ENCODE peak calls at places on chromosomes 1 and 21, in four cellular contexts. T is right lobe of liver, M is esophagus squamous epithelium, B is heart left ventricle. F is an unnamed sample.

GRCh38 chr1:154863702-154864174 is 6.3 kb downstream of the KCNN3 start:
- DNase-seq in T (no peak), M (no peak), B (no peak), F (no peak)

GRCh38 chr1:33256701-33257387 is 552 bp downstream of the ZNF362 start:
- DNase-seq in T (peak; percentile 87), M (peak; percentile 11), B (peak; percentile 54), F (no peak)

GRCh38 chr1:30509670-30510069 is 213.7 kb downstream of the MATN1 start:
- DNase-seq in T (no peak), M (no peak), B (no peak), F (no peak)

GRCh38 chr1:21763694-21764419 is 19.1 kb downstream of the USP48 start:
- DNase-seq in T (no peak), M (no peak), B (no peak), F (no peak)

GRCh38 chr1:156390409-156391144 is 21.6 kb downstream of the RHBG start:
- DNase-seq in T (no peak), M (no peak), B (no peak), F (no peak)

GRCh38 chr1:157262422-157262821 is 124.2 kb upstream of the ETV3 start:
- DNase-seq in T (no peak), M (no peak), B (no peak), F (no peak)

GRCh38 chr1:76330993-76331603 is 256.6 kb downstream of the ST6GALNAC3 start:
- DNase-seq in T (no peak), M (no peak), B (no peak), F (no peak)

GRCh38 chr21:43908167-43908566 is 43.1 kb downstream of the AGPAT3 start:
- DNase-seq in T (no peak), M (no peak), B (no peak), F (no peak)

GRCh38 chr1:93909146-93910050 is at the start of gene GCLM:
- DNase-seq in T (peak; percentile 96), M (peak; percentile 74), B (peak; percentile 92), F (peak; percentile 96)

GRCh38 chr1:183048087-183049085 is 25.2 kb downstream of the LAMC1 start:
- DNase-seq in T (no peak), M (no peak), B (no peak), F (no peak)

GRCh38 chr1:107220036-107220435 is 79.2 kb downstream of the NTNG1 start:
- DNase-seq in T (no peak), M (no peak), B (no peak), F (no peak)

GRCh38 chr1:11704226-11704619 is 12.7 kb downstream of the DRAXIN start:
- DNase-seq in T (no peak), M (no peak), B (no peak), F (no peak)

GRCh38 chr1:86487131-86487804 is 18.5 kb downstream of the CLCA1 start:
- DNase-seq in T (no peak), M (no peak), B (peak; percentile 59), F (peak; percentile 91)

GRCh38 chr1:165228111-165228655 is 128.3 kb downstream of the LMX1A start:
- DNase-seq in T (no peak), M (no peak), B (no peak), F (no peak)

GRCh38 chr1:89952021-89952995 is 42.6 kb upstream of the ZNF326 start:
- DNase-seq in T (no peak), M (no peak), B (no peak), F (no peak)

GRCh38 chr1:101059945-101060542 is 34.5 kb upstream of the DPH5 start:
- DNase-seq in T (no peak), M (no peak), B (no peak), F (no peak)

GRCh38 chr1:117631361-117631760 is 25.5 kb downstream of the TENT5C start:
- DNase-seq in T (no peak), M (no peak), B (no peak), F (no peak)

GRCh38 chr21:42049578-42050430 is 21.3 kb upstream of the UMODL1 start:
- DNase-seq in T (no peak), M (no peak), B (no peak), F (no peak)

GRCh38 chr1:21251773-21252471 is 38.3 kb downstream of the ECE1 start:
- DNase-seq in T (peak; percentile 66), M (no peak), B (no peak), F (no peak)

GRCh38 chr21:28537371-28538079 is 455.2 kb downstream of the LTN1 start:
- DNase-seq in T (no peak), M (no peak), B (no peak), F (no peak)

GRCh38 chr21:46100426-46100825 is 2.5 kb downstream of the COL6A2 start:
- DNase-seq in T (no peak), M (no peak), B (peak; percentile 7), F (peak; percentile 85)

GRCh38 chr1:56024155-56024554 is 555.2 kb downstream of the PLPP3 start:
- DNase-seq in T (no peak), M (no peak), B (no peak), F (no peak)

GRCh38 chr1:103525114-103525606 is 339 bp upstream of the RNPC3 start:
- DNase-seq in T (no peak), M (peak; percentile 39), B (peak; percentile 20), F (no peak)

GRCh38 chr1:103527331-103527730 is 1.8 kb downstream of the RNPC3 start:
- DNase-seq in T (no peak), M (no peak), B (no peak), F (no peak)

GRCh38 chr1:103529746-103530145 is 4.2 kb downstream of the RNPC3 start:
- DNase-seq in T (no peak), M (no peak), B (no peak), F (no peak)

GRCh38 chr1:103523346-103523745 is 2.2 kb upstream of the RNPC3 start:
- DNase-seq in T (no peak), M (no peak), B (no peak), F (no peak)

DNA sequence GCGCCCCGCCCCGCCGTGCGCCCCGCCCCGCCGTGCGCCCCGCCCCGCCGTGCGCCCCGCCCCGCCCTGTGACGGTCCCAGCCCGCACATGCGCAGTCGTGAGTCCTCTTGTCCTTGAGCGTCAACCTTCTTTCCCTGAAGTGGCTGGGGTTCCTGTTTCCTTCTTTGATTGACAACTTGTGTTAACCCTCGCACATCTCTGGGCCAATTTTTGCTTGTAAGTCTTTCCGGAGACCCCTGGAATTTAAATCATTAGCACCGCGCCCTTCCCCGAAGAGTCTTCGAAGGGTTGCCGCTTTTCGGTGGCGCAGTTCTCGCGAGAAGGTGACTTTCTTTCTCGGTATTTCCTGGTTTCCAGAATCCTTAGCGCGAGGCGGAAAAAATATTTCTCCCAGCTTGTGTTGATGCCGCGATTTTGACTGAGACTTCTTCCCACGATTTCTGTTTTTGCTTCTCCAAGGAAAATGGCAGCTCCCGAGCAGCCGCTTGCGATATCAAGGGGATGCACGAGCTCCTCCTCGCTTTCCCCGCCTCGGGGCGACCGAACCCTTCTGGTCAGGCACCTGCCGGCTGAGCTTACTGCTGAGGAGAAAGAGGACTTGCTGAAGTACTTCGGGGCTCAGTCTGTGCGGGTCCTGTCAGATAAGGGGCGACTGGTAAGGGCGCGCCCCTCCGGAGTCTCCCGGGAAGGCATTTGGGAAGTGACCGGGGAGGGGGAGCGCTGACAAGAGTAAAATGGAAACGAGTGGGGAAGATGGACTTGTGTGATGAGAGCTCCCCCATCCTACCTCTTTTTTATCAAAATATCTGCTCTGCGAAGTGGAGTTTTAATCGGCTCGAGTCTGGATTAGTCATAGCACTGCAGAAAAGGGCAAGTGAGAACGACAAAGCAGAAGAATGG is at the start of gene RNPC3:
- DNase-seq in T (peak; percentile 92), M (peak; percentile 72), B (peak; percentile 90), F (peak; percentile 96)
- TF ChIP-seq POLR2A in T (peak; percentile 37), M (no peak), B (no peak), F (no peak)

DNA sequence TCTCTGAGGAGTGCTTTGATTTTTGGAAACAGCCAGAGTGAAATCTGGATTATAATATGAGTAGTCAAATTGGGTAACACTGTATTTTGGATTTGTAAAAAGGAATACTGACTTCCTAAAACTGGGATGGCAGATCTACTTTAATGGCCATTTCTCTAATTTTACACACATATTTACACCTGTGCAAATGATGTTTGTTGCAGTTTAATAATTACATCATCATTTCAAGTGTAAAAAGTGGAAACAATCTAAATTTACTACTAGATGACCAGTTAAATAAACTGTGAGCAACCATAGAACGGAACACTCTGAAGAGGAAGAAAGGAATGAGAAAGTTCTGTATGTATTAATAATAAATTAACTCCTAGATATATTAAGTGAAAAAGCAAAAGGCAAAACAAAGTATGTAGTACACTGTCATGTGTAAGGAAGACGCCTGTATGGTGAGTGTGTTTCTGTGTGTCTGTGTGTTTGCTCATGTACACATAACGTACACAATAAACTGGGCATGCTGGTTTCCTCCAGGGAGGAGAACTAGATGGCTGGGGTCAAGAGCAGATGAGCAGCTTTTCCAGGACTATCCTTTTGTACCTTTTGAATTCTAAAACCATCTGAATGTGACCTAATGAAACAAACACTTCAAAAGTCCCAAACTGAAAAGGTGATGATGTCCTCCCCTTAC is 2.9 kb upstream of the RHEX start:
- DNase-seq in T (no peak), M (no peak), B (no peak), F (no peak)
- H3K27ac ChIP-seq in T (no peak overlapping the region), M (no peak overlapping the region), B (no peak overlapping the region), F (no peak overlapping the region)

GRCh38 chr1:46940307-46940706 is 969 bp downstream of the CYP4A11 start:
- DNase-seq in T (peak; percentile 91), M (no peak), B (no peak), F (no peak)
- TF ChIP-seq POLR2A in T (peak; percentile 78), M (no peak), B (no peak), F (no peak)

GRCh38 chr1:206704239-206704638 is 19.5 kb downstream of the MAPKAPK2 start:
- DNase-seq in T (no peak), M (no peak), B (no peak), F (no peak)
- H3K27ac ChIP-seq in T (no peak overlapping the region), M (no peak overlapping the region), B (peak overlapping the region; percentile 82), F (no peak overlapping the region)

GRCh38 chr1:16644179-16645043 is 22.3 kb downstream of the RNU1-3 start:
- DNase-seq in T (peak; percentile 99), M (peak; percentile 90), B (peak; percentile 100), F (peak; percentile 99)
- TF ChIP-seq POLR2A in T (no peak), M (peak; percentile 39), B (no peak), F (no peak)